ENCODE peak calls at places on chromosomes 12 and 14, in seven cellular contexts. J, G, M, C, Y, N and F are unnamed samples.

GRCh38 chr14:57657487-57657886 is 163.8 kb upstream of the CCDC198 start:
- DNase-seq in G (no peak), J (no peak), C (no peak), M (no peak), Y (peak; percentile 0), N (no peak), F (no peak)

GRCh38 chr14:104585966-104586702 is 6.6 kb downstream of the C14orf180 start:
- DNase-seq in N (no peak), Y (no peak), J (no peak), G (no peak), M (no peak), C (no peak), F (no peak)

GRCh38 chr14:95713596-95714371 is at the start of gene TCL1A:
- DNase-seq in J (no peak), G (no peak), C (peak; percentile 88), Y (no peak), N (no peak), M (no peak), F (no peak)

GRCh38 chr12:537772-538171 is 78.0 kb downstream of the B4GALNT3 start:
- DNase-seq in N (no peak), Y (no peak), J (no peak), G (no peak), M (no peak), C (no peak), F (no peak)

GRCh38 chr14:98292191-98292590 is 979.8 kb downstream of the BCL11B start:
- DNase-seq in Y (no peak), N (no peak), C (no peak), M (no peak), J (no peak), G (no peak), F (no peak)

GRCh38 chr12:107329569-107330324 is 236.4 kb upstream of the CRY1 start:
- DNase-seq in N (no peak), Y (no peak), J (no peak), C (no peak), M (no peak), G (no peak), F (no peak)

GRCh38 chr12:131218291-131219172 is 264.8 kb downstream of the ADGRD1 start:
- DNase-seq in M (peak; percentile 96), Y (no peak), N (no peak), G (no peak), C (peak; percentile 84), J (no peak), F (no peak)

GRCh38 chr12:5758347-5758746 is 186.7 kb downstream of the ANO2 start:
- DNase-seq in G (no peak), Y (no peak), M (no peak), C (no peak), N (no peak), J (no peak), F (no peak)

GRCh38 chr12:98253207-98253606 is 262.2 kb upstream of the TMPO start:
- DNase-seq in M (no peak), J (no peak), Y (no peak), G (no peak), C (no peak), N (no peak), F (no peak)

GRCh38 chr12:3313655-3314305 is 177.2 kb upstream of the PRMT8 start:
- DNase-seq in J (no peak), Y (no peak), C (peak; percentile 73), M (no peak), N (no peak), G (no peak), F (no peak)

GRCh38 chr14:101122855-101123129 is 219.3 kb upstream of the RTL1 start:
- DNase-seq in Y (no peak), C (no peak), M (no peak), J (no peak), G (no peak), N (no peak), F (no peak)

GRCh38 chr12:76706099-76706498 is 57.8 kb upstream of the ZDHHC17 start:
- DNase-seq in C (no peak), J (no peak), M (no peak), N (no peak), G (no peak), Y (no peak), F (no peak)

GRCh38 chr14:104348741-104349140 is 210.4 kb downstream of the KIF26A start:
- DNase-seq in G (no peak), C (peak; percentile 12), Y (no peak), N (no peak), M (no peak), J (no peak), F (no peak)

GRCh38 chr12:118537481-118537917 is 161.1 kb downstream of the SUDS3 start:
- DNase-seq in C (peak; percentile 58), Y (no peak), M (no peak), N (peak; percentile 38), G (no peak), J (peak; percentile 55), F (no peak)

GRCh38 chr12:68001486-68002466 is 12.5 kb downstream of the IFNG-AS1 start:
- DNase-seq in M (no peak), C (no peak), Y (no peak), N (no peak), J (no peak), G (no peak), F (no peak)

GRCh38 chr14:79661762-79662161 is 549.5 kb downstream of the DIO2 start:
- DNase-seq in G (no peak), N (no peak), C (no peak), Y (no peak), M (no peak), J (no peak), F (no peak)

GRCh38 chr14:65499138-65499537 is 86.6 kb downstream of the FUT8 start:
- DNase-seq in M (no peak), C (no peak), J (no peak), G (no peak), N (no peak), Y (no peak), F (no peak)

GRCh38 chr12:50918584-50919316 is 33.6 kb upstream of the HIGD1C start:
- DNase-seq in C (peak; percentile 3), M (no peak), Y (peak; percentile 15), J (no peak), N (no peak), G (no peak), F (no peak)

GRCh38 chr12:50914872-50915484 is 37.4 kb upstream of the HIGD1C start:
- DNase-seq in M (no peak), J (no peak), G (no peak), Y (no peak), C (no peak), N (no peak), F (no peak)

GRCh38 chr12:50916292-50916691 is 36.1 kb upstream of the HIGD1C start:
- DNase-seq in Y (no peak), G (no peak), C (no peak), M (no peak), N (no peak), J (no peak), F (no peak)

GRCh38 chr12:50913224-50913623 is 39.1 kb upstream of the HIGD1C start:
- DNase-seq in N (no peak), J (no peak), C (no peak), Y (no peak), G (no peak), M (no peak), F (no peak)
- H3K9me3 ChIP-seq in N (no peaks in the 10 kb centered on the region), J (peaks cover 4% of the 10 kb centered on the region), C (peaks cover 26% of the 10 kb centered on the region), Y (peaks cover 48% of the 10 kb centered on the region), G (peaks cover 3% of the 10 kb centered on the region), M (no peaks in the 10 kb centered on the region), F (no peaks in the 10 kb centered on the region)

DNA sequence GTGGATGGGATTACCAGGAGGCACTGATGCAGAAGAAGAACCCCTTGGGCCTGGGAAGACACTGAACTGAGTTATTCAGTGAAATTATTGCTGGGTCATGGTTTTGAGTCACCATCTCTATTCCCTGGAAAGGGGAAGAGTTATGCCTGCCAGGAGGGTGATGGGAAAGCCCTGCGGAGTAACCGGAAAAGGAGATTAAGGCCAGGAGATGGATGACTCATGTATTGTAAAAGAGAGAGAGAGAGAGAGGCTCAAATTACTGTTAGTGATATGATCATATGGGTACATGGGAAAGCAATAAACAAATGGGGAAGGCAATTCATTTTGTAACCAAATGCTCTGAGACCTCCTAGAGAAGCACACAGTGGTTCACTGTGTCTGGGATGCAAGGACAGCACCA is 243.9 kb downstream of the TMEM132D start:
- DNase-seq in C (no peak), J (no peak), M (no peak), Y (no peak), G (no peak), N (no peak), F (no peak)
- H3K9me3 ChIP-seq in C (no peaks in the 10 kb centered on the region), J (peaks cover 28% of the 10 kb centered on the region), M (no peaks in the 10 kb centered on the region), Y (peaks cover 43% of the 10 kb centered on the region), G (no peaks in the 10 kb centered on the region), N (no peaks in the 10 kb centered on the region), F (peaks cover 3% of the 10 kb centered on the region)

DNA sequence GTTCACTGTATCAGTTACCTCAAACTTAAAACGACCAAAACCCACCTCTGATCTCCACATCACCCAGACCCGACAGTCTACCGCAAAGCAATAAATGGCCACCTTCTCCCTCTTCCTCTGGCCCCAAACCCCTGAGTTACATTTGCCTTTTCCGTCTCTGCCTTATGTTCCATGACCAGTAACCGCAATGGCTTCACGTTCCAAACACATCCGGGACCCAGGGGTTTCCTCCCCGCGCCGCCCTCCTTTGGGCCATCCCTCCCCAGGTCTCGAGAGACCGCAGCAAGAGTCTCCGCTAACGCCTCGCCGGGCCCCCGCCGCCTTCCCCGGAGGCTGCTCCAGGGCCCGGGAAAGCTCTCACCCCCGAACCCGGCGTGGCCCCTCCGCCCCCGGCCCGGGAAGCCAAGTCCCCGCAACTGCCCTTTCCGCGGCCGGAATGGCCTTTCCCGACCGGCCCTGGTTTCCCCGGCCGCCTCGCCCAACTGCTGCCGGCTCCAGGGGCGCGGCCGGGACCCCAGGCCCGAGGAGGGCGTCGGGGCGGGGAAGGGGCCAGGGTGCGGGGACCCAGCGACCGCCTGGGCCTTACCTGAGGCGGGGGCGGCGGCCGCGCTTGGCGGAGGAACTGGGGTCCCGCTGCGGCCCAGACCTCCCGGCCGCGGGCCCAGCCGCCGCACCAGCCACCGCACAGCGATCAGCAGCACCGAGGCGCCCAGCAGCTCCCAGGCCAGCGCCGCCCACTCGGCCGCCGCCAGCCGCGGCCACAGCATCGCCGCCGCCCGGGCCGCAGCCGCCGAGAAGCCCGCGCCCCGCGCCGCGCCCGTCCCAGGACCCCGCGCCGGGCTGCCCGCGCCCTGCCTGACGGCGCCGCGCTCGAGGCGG is at the start of gene ANKLE2:
- DNase-seq in M (peak; percentile 59), J (no peak), N (peak; percentile 29), G (peak; percentile 61), C (no peak), Y (no peak), F (peak; percentile 48)
- H3K9me3 ChIP-seq in M (no peaks in the 10 kb centered on the region), J (no peaks in the 10 kb centered on the region), N (no peaks in the 10 kb centered on the region), G (no peaks in the 10 kb centered on the region), C (no peaks in the 10 kb centered on the region), Y (peaks cover 3% of the 10 kb centered on the region), F (no peaks in the 10 kb centered on the region)

GRCh38 chr12:22307811-22308210 is 26.7 kb downstream of the ST8SIA1 start:
- DNase-seq in G (no peak), Y (no peak), M (no peak), C (no peak), N (no peak), J (no peak), F (no peak)

GRCh38 chr12:22299294-22299912 is 35.1 kb downstream of the ST8SIA1 start:
- DNase-seq in J (no peak), Y (no peak), G (no peak), C (no peak), M (no peak), N (no peak), F (no peak)

GRCh38 chr12:22306311-22306710 is 28.2 kb downstream of the ST8SIA1 start:
- DNase-seq in J (no peak), Y (no peak), N (no peak), G (no peak), C (no peak), M (no peak), F (no peak)

GRCh38 chr12:22310276-22310675 is 24.2 kb downstream of the ST8SIA1 start:
- DNase-seq in N (no peak), C (no peak), M (no peak), J (no peak), Y (no peak), G (no peak), F (no peak)

GRCh38 chr12:22304341-22304740 is 30.2 kb downstream of the ST8SIA1 start:
- DNase-seq in Y (no peak), J (no peak), G (no peak), C (no peak), M (no peak), N (no peak), F (no peak)
- H3K9me3 ChIP-seq in Y (no peaks in the 10 kb centered on the region), J (no peaks in the 10 kb centered on the region), G (no peaks in the 10 kb centered on the region), C (peaks cover 5% of the 10 kb centered on the region), M (no peaks in the 10 kb centered on the region), N (no peaks in the 10 kb centered on the region), F (no peaks in the 10 kb centered on the region)